ENCODE peak calls at places on chromosome 1, in six cellular contexts. R, W, N, A, S and K are unnamed samples.

GRCh38 chr1:229563241-229563640 is 4.7 kb upstream of the ABCB10 start:
- DNase-seq in R (no peak), W (no peak), N (no peak), A (no peak), S (no peak), K (peak; percentile 36)

GRCh38 chr1:241627453-241628329 is 12.5 kb downstream of the CHML start:
- DNase-seq in R (no peak), W (peak; percentile 37), N (no peak), A (no peak), S (no peak), K (no peak)

GRCh38 chr1:233627376-233627775 is 13.5 kb downstream of the KCNK1 start:
- DNase-seq in R (peak; percentile 69), W (no peak), N (no peak), A (no peak), S (no peak), K (no peak)

GRCh38 chr1:62299426-62300200 is 19.6 kb downstream of the KANK4 start:
- DNase-seq in R (peak; percentile 73), W (peak; percentile 51), N (no peak), A (no peak), S (no peak), K (no peak)

GRCh38 chr1:213127074-213127473 is 76.0 kb downstream of the RPS6KC1 start:
- DNase-seq in R (no peak), W (no peak), N (no peak), A (no peak), S (no peak), K (no peak)

GRCh38 chr1:193005785-193006184 is 53.4 kb downstream of the UCHL5 start:
- DNase-seq in R (no peak), W (no peak), N (no peak), A (no peak), S (no peak), K (no peak)

GRCh38 chr1:110785612-110786011 is 87.3 kb upstream of the CD53 start:
- DNase-seq in R (no peak), W (no peak), N (no peak), A (no peak), S (no peak), K (no peak)

GRCh38 chr1:27130798-27131197 is 24.1 kb downstream of the SLC9A1 start:
- DNase-seq in R (no peak), W (no peak), N (no peak), A (no peak), S (peak; percentile 70), K (peak; percentile 64)

GRCh38 chr1:23980725-23981063 is 567 bp upstream of the SRSF10 start:
- DNase-seq in R (no peak), W (peak; percentile 21), N (no peak), A (no peak), S (no peak), K (no peak)

GRCh38 chr1:55747285-55747890 is 532.2 kb upstream of the USP24 start:
- DNase-seq in R (no peak), W (no peak), N (no peak), A (no peak), S (no peak), K (no peak)